ENCODE peak calls at places on chromosome X, in four cellular contexts. D is Calu3, T is cardiac muscle cell, H is tibial nerve. Y is an unnamed sample.

GRCh38 chrX:121858867-121859647 is 811.6 kb downstream of the GLUD2 start:
- DNase-seq in T (no peak), D (no peak), H (no peak), Y (no peak)

GRCh38 chrX:68833855-68834331 is 5.1 kb downstream of the EFNB1 start:
- DNase-seq in H (no peak), T (no peak), D (no peak), Y (no peak)

GRCh38 chrX:2351999-2352995 is 148.5 kb downstream of the DHRSX start:
- DNase-seq in T (peak; percentile 73), H (no peak), D (no peak), Y (no peak)

GRCh38 chrX:69046996-69047490 is 118.2 kb downstream of the PJA1 start:
- DNase-seq in H (no peak), D (no peak), T (no peak), Y (no peak)

GRCh38 chrX:151458824-151459223 is 61.8 kb downstream of the VMA21 start:
- DNase-seq in H (no peak), T (peak; percentile 26), D (no peak), Y (no peak)

GRCh38 chrX:24858004-24858746 is 157.6 kb downstream of the ARX start:
- DNase-seq in D (no peak), T (peak; percentile 79), H (no peak), Y (no peak)

GRCh38 chrX:48703642-48704481 is 7.3 kb downstream of the SUV39H1 start:
- DNase-seq in D (peak; percentile 55), T (peak; percentile 15), H (no peak), Y (no peak)

GRCh38 chrX:49186125-49187027 is at the start of gene PRICKLE3:
- DNase-seq in T (peak; percentile 60), D (peak; percentile 87), H (peak; percentile 68), Y (no peak)

GRCh38 chrX:57528670-57529255 is 63.0 kb upstream of the ZXDB start:
- DNase-seq in H (no peak), D (peak; percentile 23), T (no peak), Y (no peak)

GRCh38 chrX:120604359-120604782 is 470 bp downstream of the MCTS1 start:
- DNase-seq in D (peak; percentile 15), H (no peak), T (peak; percentile 72), Y (no peak)

GRCh38 chrX:110394653-110395052 is 36.0 kb downstream of the RTL9 start:
- DNase-seq in H (no peak), D (no peak), T (peak; percentile 47), Y (no peak)

GRCh38 chrX:82218361-82218760 is 1016.5 kb downstream of the SH3BGRL start:
- DNase-seq in H (no peak), D (no peak), T (no peak), Y (no peak)

GRCh38 chrX:25640276-25640675 is 497.9 kb upstream of the MAGEB18 start:
- DNase-seq in D (no peak), H (no peak), T (no peak), Y (no peak)

GRCh38 chrX:18173494-18174180 is 47.0 kb downstream of the BEND2 start:
- DNase-seq in H (no peak), T (no peak), D (no peak), Y (no peak)

GRCh38 chrX:96621811-96622210 is 62.8 kb upstream of the DIAPH2 start:
- DNase-seq in T (peak; percentile 12), D (no peak), H (no peak), Y (no peak)

GRCh38 chrX:153333271-153333670 is 682 bp upstream of the ZNF275 start:
- DNase-seq in D (no peak), H (no peak), T (peak; percentile 55), Y (no peak)

GRCh38 chrX:4315891-4316290 is 602.4 kb upstream of the PRKX start:
- DNase-seq in D (no peak), H (no peak), T (no peak), Y (no peak)

GRCh38 chrX:108091878-108092291 is 307 bp downstream of the ATG4A start:
- DNase-seq in T (no peak), H (no peak), D (peak; percentile 40), Y (no peak)

GRCh38 chrX:40570346-40571093 is 10.2 kb upstream of the ATP6AP2 start:
- DNase-seq in T (peak; percentile 3), D (no peak), H (no peak), Y (no peak)

GRCh38 chrX:127207326-127207725 is 387.8 kb downstream of the PRR32 start:
- DNase-seq in D (no peak), H (no peak), T (no peak), Y (no peak)

GRCh38 chrX:72308566-72309296 is 3.0 kb upstream of the CITED1 start:
- DNase-seq in H (peak; percentile 63), D (peak; percentile 68), T (peak; percentile 76), Y (no peak)

GRCh38 chrX:72475338-72475737 is 97.3 kb downstream of the HDAC8 start:
- DNase-seq in T (no peak), H (no peak), D (no peak), Y (no peak)

GRCh38 chrX:65920620-65921019 is 119.3 kb downstream of the VSIG4 start:
- DNase-seq in D (no peak), T (no peak), H (no peak), Y (no peak)

GRCh38 chrX:129679856-129680255 is 25.1 kb upstream of the APLN start:
- DNase-seq in D (no peak), H (no peak), T (no peak), Y (no peak)

GRCh38 chrX:120450163-120450562 is 18.9 kb downstream of the LAMP2 start:
- DNase-seq in H (no peak), T (peak; percentile 23), D (peak; percentile 9), Y (no peak)

GRCh38 chrX:17067534-17067933 is 121.1 kb downstream of the REPS2 start:
- DNase-seq in D (no peak), H (no peak), T (no peak), Y (no peak)

GRCh38 chrX:14673764-14674163 is 144.4 kb downstream of the GLRA2 start:
- DNase-seq in T (peak; percentile 83), H (no peak), D (peak; percentile 76), Y (no peak)

GRCh38 chrX:134520860-134521390 is 61.0 kb downstream of the HPRT1 start:
- DNase-seq in H (peak; percentile 11), D (peak; percentile 49), T (peak; percentile 80), Y (no peak)

GRCh38 chrX:88135735-88136134 is 611.3 kb upstream of the CPXCR1 start:
- DNase-seq in H (no peak), T (peak; percentile 0), D (no peak), Y (no peak)

GRCh38 chrX:107686792-107687191 is 58.5 kb downstream of the PRPS1 start:
- DNase-seq in T (peak; percentile 25), D (peak; percentile 42), H (no peak), Y (no peak)

GRCh38 chrX:72392816-72393800 is 87.4 kb upstream of the CITED1 start:
- DNase-seq in D (no peak), T (peak; percentile 10), H (no peak), Y (no peak)

GRCh38 chrX:123797543-123798447 is 62.1 kb upstream of the XIAP start:
- DNase-seq in H (no peak), T (no peak), D (no peak), Y (no peak)

GRCh38 chrX:24619647-24620046 is 27.5 kb downstream of the PCYT1B start:
- DNase-seq in D (no peak), T (peak; percentile 67), H (peak; percentile 4), Y (no peak)

GRCh38 chrX:52213276-52213675 is 28.6 kb downstream of the MAGED4 start:
- DNase-seq in D (no peak), H (no peak), T (no peak), Y (no peak)

GRCh38 chrX:69133561-69134542 is 31.4 kb downstream of the PJA1 start:
- DNase-seq in H (peak; percentile 11), D (peak; percentile 70), T (peak; percentile 84), Y (no peak)

GRCh38 chrX:98111684-98112083 is 1228.0 kb downstream of the RPA4 start:
- DNase-seq in D (no peak), H (no peak), T (no peak), Y (no peak)

GRCh38 chrX:78517124-78517523 is 142.0 kb downstream of the RTL3 start:
- DNase-seq in H (no peak), D (no peak), T (no peak), Y (no peak)

GRCh38 chrX:3075959-3076358 is 34.7 kb downstream of the ARSF start:
- DNase-seq in H (no peak), T (no peak), D (no peak), Y (no peak)

GRCh38 chrX:118325453-118325852 is 20.5 kb upstream of the WDR44 start:
- DNase-seq in D (no peak), H (no peak), T (peak; percentile 4), Y (no peak)
- TF ChIP-seq CTCF in D (no peak), H (no peak), T (peak; percentile 29), Y (peak; percentile 66)

GRCh38 chrX:101803451-101803850 is 128.4 kb downstream of the ZMAT1 start:
- DNase-seq in T (peak; percentile 16), D (no peak), H (peak; percentile 18), Y (no peak)
- TF ChIP-seq CTCF in T (peak; percentile 37), D (no peak), H (peak; percentile 31), Y (peak; percentile 79)

GRCh38 chrX:103215037-103215767 is at the start of gene BEX4:
- DNase-seq in H (peak; percentile 78), T (peak; percentile 77), D (peak; percentile 2), Y (peak; percentile 94)

GRCh38 chrX:103215768-103216085 is 819 bp downstream of the BEX4 start:
- DNase-seq in D (no peak), T (peak; percentile 3), H (no peak), Y (no peak)

GRCh38 chrX:103210056-103210455 is 4.9 kb upstream of the BEX4 start:
- DNase-seq in T (no peak), H (no peak), D (no peak), Y (no peak)

GRCh38 chrX:103212749-103213457 is 2.0 kb upstream of the BEX4 start:
- DNase-seq in D (no peak), T (no peak), H (no peak), Y (no peak)

GRCh38 chrX:103211012-103211715 is 3.7 kb upstream of the BEX4 start:
- DNase-seq in D (peak; percentile 39), H (peak; percentile 37), T (peak; percentile 62), Y (no peak)
- TF ChIP-seq CTCF in D (peak; percentile 43), H (peak; percentile 33), T (peak; percentile 47), Y (peak; percentile 78)

GRCh38 chrX:92231391-92231790 is 452.2 kb downstream of the PCDH11X start:
- DNase-seq in T (no peak), D (no peak), H (no peak), Y (no peak)

GRCh38 chrX:92230628-92231027 is 451.5 kb downstream of the PCDH11X start:
- DNase-seq in T (no peak), H (no peak), D (no peak), Y (no peak)

DNA sequence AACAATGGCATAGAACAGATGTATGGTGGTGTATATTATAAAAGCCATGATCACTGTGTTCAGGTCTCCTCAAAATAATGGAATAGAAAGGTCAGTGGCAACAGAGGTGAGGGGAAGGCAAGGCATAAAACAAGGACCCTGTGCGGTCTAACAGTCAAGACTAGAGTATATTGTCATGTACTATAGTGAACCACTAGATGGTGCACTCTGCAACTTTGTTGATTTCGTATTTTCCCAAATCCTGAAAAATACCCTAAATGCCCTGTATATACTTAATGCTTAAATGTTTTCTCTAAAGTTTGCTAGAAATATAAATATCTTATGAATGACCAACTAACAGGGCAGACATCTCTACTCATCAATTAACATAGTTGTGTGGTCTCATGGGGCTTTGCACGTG is 453.0 kb downstream of the PCDH11X start:
- DNase-seq in H (no peak), T (peak; percentile 6), D (no peak), Y (no peak)
- TF ChIP-seq CTCF in H (no peak), T (no peak), D (no peak), Y (peak; percentile 81)

Y was measured in chondrocyte.